ENCODE peak calls at places on chromosomes 2 and 18, in ten cellular contexts. J is breast epithelium, F is transverse colon, W is sigmoid colon, E is HL-60, Q is GM23338, D is upper lobe of left lung, S is K562, V is SK-N-SH, P is GM12878. X is an unnamed sample.

GRCh38 chr18:12911025-12911927 is 27.2 kb upstream of the PTPN2 start:
- DNase-seq in F (peak; percentile 35), Q (peak; percentile 72), W (no peak), E (no peak), S (no peak), P (no peak), D (peak; percentile 30), J (no peak), V (no peak), X (no peak)

GRCh38 chr18:37332764-37333420 is 232.7 kb downstream of the CELF4 start:
- DNase-seq in S (no peak), W (no peak), V (peak; percentile 66), F (no peak), J (no peak), D (no peak), Q (no peak), P (no peak), E (no peak), X (no peak)

GRCh38 chr18:32480581-32480980 is 9.9 kb upstream of the GAREM1 start:
- DNase-seq in S (no peak), V (no peak), D (no peak), J (no peak), E (no peak), W (no peak), P (no peak), F (no peak), Q (no peak), X (no peak)

GRCh38 chr2:219252084-219252483 is 959 bp upstream of the TUBA4B start:
- DNase-seq in F (peak; percentile 31), J (no peak), W (no peak), S (no peak), Q (no peak), D (no peak), V (no peak), E (no peak), P (no peak), X (peak; percentile 40)

GRCh38 chr2:109031481-109032228 is 42.6 kb upstream of the EDAR start:
- DNase-seq in V (peak; percentile 63), J (no peak), D (peak; percentile 56), E (peak; percentile 80), F (peak; percentile 49), W (no peak), Q (peak; percentile 67), S (peak; percentile 56), P (no peak), X (peak; percentile 53)

GRCh38 chr2:229339613-229340012 is 68.5 kb upstream of the PID1 start:
- DNase-seq in E (no peak), F (no peak), S (no peak), P (no peak), J (no peak), D (no peak), V (no peak), W (no peak), Q (no peak), X (no peak)

GRCh38 chr2:152336103-152336853 is 1.3 kb downstream of the FMNL2 start:
- DNase-seq in S (no peak), W (peak; percentile 84), V (peak; percentile 74), Q (peak; percentile 74), J (no peak), F (peak; percentile 72), E (no peak), P (no peak), D (peak; percentile 74), X (peak; percentile 58)

GRCh38 chr2:205024822-205025518 is 479.7 kb downstream of the PARD3B start:
- DNase-seq in E (no peak), F (peak; percentile 13), W (peak; percentile 77), J (no peak), D (no peak), S (peak; percentile 67), Q (no peak), V (peak; percentile 16), P (no peak), X (peak; percentile 25)

GRCh38 chr2:191150451-191151314 is at the start of gene STAT4:
- DNase-seq in P (peak; percentile 45), W (peak; percentile 65), V (peak; percentile 40), D (peak; percentile 87), S (no peak), J (no peak), E (no peak), F (peak; percentile 81), Q (peak; percentile 87), X (peak; percentile 62)

GRCh38 chr2:197946562-197946961 is 142.2 kb downstream of the PLCL1 start:
- DNase-seq in F (no peak), D (no peak), P (no peak), Q (peak; percentile 8), E (no peak), S (no peak), V (no peak), W (no peak), J (no peak), X (no peak)

GRCh38 chr2:19369341-19369955 is 11.0 kb upstream of the OSR1 start:
- DNase-seq in E (no peak), F (no peak), P (no peak), W (no peak), V (no peak), J (no peak), S (no peak), Q (peak; percentile 61), D (no peak), X (no peak)

GRCh38 chr2:10555810-10556111 is 107.6 kb upstream of the ODC1 start:
- DNase-seq in S (no peak), J (no peak), F (no peak), D (no peak), W (no peak), Q (no peak), P (no peak), V (no peak), E (no peak), X (no peak)

GRCh38 chr2:232365621-232366321 is 12.8 kb upstream of the ALPP start:
- DNase-seq in Q (peak; percentile 75), E (no peak), P (no peak), J (peak; percentile 40), V (peak; percentile 73), D (peak; percentile 17), W (peak; percentile 51), S (peak; percentile 23), F (no peak), X (no peak)

GRCh38 chr2:42876280-42876840 is 84.0 kb upstream of the HAAO start:
- DNase-seq in E (no peak), W (peak; percentile 76), D (peak; percentile 51), F (no peak), P (no peak), V (no peak), S (no peak), J (no peak), Q (no peak), X (no peak)

GRCh38 chr2:229170171-229170570 is 100.9 kb downstream of the PID1 start:
- DNase-seq in D (no peak), F (no peak), W (no peak), E (no peak), J (no peak), V (no peak), Q (no peak), P (no peak), S (no peak), X (no peak)

GRCh38 chr18:10776493-10776892 is 250.7 kb downstream of the NAPG start:
- DNase-seq in Q (no peak), P (no peak), J (no peak), W (peak; percentile 71), D (no peak), V (no peak), S (no peak), F (no peak), E (no peak), X (no peak)

GRCh38 chr2:84781942-84782716 is 98.8 kb downstream of the TRABD2A start:
- DNase-seq in D (peak; percentile 46), E (no peak), S (peak; percentile 38), V (no peak), P (no peak), F (peak; percentile 76), W (no peak), J (no peak), Q (peak; percentile 24), X (peak; percentile 33)

GRCh38 chr2:60960706-60961105 is 56.8 kb upstream of the PEX13 start:
- DNase-seq in S (no peak), E (no peak), W (no peak), P (no peak), D (no peak), F (no peak), J (no peak), V (no peak), Q (no peak), X (no peak)
- H3K27ac ChIP-seq in S (no peak overlapping the region), E (peak overlapping the region; percentile 6), W (no peak overlapping the region), P (no peak overlapping the region), D (peak overlapping the region; percentile 44), F (no peak overlapping the region), J (no peak overlapping the region), V (no peak overlapping the region), Q (no peak overlapping the region), X (no peak overlapping the region)

DNA sequence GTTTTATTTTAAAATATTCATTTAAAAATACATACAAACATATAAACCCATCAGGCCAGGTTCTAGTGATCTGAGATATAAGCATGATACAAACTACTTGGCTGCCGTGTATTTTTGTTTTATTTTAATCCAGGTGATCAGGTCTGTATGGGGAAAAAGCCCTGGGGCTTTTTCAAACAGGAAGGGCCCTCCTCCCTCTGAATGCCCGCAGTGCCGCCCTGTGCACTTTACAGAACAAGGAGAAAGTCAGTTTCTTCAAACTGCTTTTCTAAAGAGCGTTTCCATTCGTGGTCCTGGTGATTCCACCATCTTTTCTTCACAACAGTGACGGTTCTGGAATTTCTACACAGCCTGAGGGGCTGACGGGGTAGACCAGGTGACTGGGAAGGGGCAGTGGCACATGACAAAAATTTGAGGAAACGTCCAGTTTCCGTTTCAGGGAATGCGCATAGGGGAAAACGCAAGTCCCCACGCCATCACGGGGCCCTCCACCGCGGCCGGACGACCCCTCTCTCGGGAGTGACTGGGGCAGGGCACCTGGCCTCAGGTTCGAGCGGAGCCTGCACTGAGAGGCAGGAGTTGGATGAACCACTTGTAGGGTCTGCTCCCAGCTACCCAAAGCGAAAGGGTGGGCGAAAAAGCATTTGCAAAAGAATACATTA is 1.1 kb upstream of the SPTBN1 start:
- DNase-seq in E (no peak), V (peak; percentile 39), S (no peak), P (no peak), F (no peak), W (peak; percentile 76), Q (peak; percentile 43), J (no peak), D (peak; percentile 31), X (no peak)
- TF ChIP-seq POLR2AphosphoS5 in E (no peak), V (no peak), S (no peak), P (no peak), F (no peak), W (peak; percentile 67), Q (no peak), J (no peak), D (peak; percentile 47), X (no peak)

GRCh38 chr2:65347913-65348312 is 84.5 kb downstream of the SPRED2 start:
- DNase-seq in J (no peak), D (no peak), W (no peak), S (no peak), P (no peak), Q (no peak), E (no peak), F (no peak), V (no peak), X (no peak)
- H3K27ac ChIP-seq in J (no peak overlapping the region), D (no peak overlapping the region), W (no peak overlapping the region), S (no peak overlapping the region), P (no peak overlapping the region), Q (no peak overlapping the region), E (no peak overlapping the region), F (no peak overlapping the region), V (no peak overlapping the region), X (no peak overlapping the region)

DNA sequence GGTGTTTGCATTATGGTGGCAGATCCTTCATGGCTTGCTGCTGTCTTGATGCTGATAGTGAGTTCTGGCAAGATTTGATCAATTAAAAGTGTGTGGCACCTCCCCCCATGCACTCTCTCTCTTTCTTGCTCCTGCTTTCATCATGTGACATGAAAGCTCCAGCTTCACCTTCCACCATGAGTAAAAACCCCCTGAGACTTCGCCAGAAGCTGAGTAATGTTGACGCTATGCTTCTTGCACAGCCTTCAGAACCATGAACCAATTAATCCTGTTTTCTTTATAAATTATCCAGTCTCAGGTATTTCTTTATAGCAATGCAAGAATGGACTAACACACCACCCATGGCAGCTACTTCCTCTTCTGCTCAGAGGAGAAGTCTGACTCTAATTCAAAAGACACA is 2181.4 kb upstream of the PIK3C3 start:
- DNase-seq in D (no peak), V (no peak), P (no peak), F (no peak), J (no peak), Q (no peak), W (no peak), S (no peak), E (no peak), X (no peak)
- TF ChIP-seq POLR2AphosphoS5 in D (no peak), V (no peak), P (no peak), F (no peak), J (no peak), Q (no peak), W (no peak), S (no peak), E (no peak), X (no peak)

X was measured in stomach.